ENCODE peak calls at places on chromosomes 7 and 10, in ten cellular contexts. J is stomach, E is suprapubic skin, P is prostate gland, U is sigmoid colon, L is SK-N-SH, V is transverse colon, W is esophagus muscularis mucosa, K is upper lobe of left lung, X is HCT116. R is an unnamed sample. For H3K4me1, the result is how much of the 10 kb centered on the place peaks cover.

GRCh38 chr10:132811891-132812481 is 26.0 kb upstream of the NKX6-2 start:
- DNase-seq in J (peak), E (no peak), P (no peak), U (peak), L (no peak), V (peak), W (no peak), K (no peak), X (no peak), R (no peak)

GRCh38 chr10:129418826-129419225 is 48.2 kb upstream of the MGMT start:
- DNase-seq in J (no peak), E (no peak), P (no peak), U (no peak), L (no peak), V (no peak), W (no peak), K (no peak), X (no peak), R (no peak)

GRCh38 chr7:81846398-81846797 is 76.6 kb upstream of the HGF start:
- DNase-seq in J (no peak), E (no peak), P (no peak), U (no peak), L (no peak), V (no peak), W (no peak), K (peak), X (no peak), R (no peak)

GRCh38 chr7:26404189-26404996 is 112.7 kb downstream of the SNX10 start:
- DNase-seq in J (no peak), E (no peak), P (no peak), U (no peak), L (no peak), V (no peak), W (no peak), K (no peak), X (no peak), R (no peak)

GRCh38 chr10:72261323-72262018 is 12.3 kb upstream of the DDIT4 start:
- DNase-seq in J (peak), E (no peak), P (no peak), U (no peak), L (peak), V (peak), W (no peak), K (no peak), X (no peak), R (no peak)

GRCh38 chr10:88725798-88726197 is 19.7 kb downstream of the LIPK start:
- DNase-seq in J (no peak), E (no peak), P (no peak), U (no peak), L (no peak), V (no peak), W (no peak), K (no peak), X (no peak), R (no peak)

GRCh38 chr7:124801330-124801895 is 35.8 kb upstream of the GPR37 start:
- DNase-seq in J (no peak), E (no peak), P (no peak), U (no peak), L (no peak), V (no peak), W (no peak), K (no peak), X (no peak), R (no peak)

GRCh38 chr10:114876602-114877300 is 55.2 kb downstream of the FHIP2A start:
- DNase-seq in J (peak), E (peak), P (peak), U (peak), L (peak), V (peak), W (no peak), K (peak), X (peak), R (peak)

GRCh38 chr7:5767066-5767465 is 14.4 kb downstream of the RNF216 start:
- DNase-seq in J (no peak), E (no peak), P (no peak), U (no peak), L (no peak), V (no peak), W (no peak), K (no peak), X (no peak), R (no peak)

GRCh38 chr7:25725483-25725882 is 426.5 kb upstream of the NFE2L3 start:
- DNase-seq in J (no peak), E (no peak), P (no peak), U (no peak), L (no peak), V (no peak), W (no peak), K (no peak), X (no peak), R (no peak)

GRCh38 chr10:43903451-43903850 is 254.8 kb upstream of the ZNF32 start:
- DNase-seq in J (no peak), E (no peak), P (no peak), U (no peak), L (no peak), V (no peak), W (peak), K (no peak), X (no peak), R (no peak)

GRCh38 chr10:122490786-122491680 is 29.7 kb downstream of the HTRA1 start:
- DNase-seq in J (no peak), E (no peak), P (peak), U (peak), L (no peak), V (peak), W (no peak), K (no peak), X (no peak), R (peak)

GRCh38 chr7:44977304-44977858 is 1.4 kb downstream of the MYO1G start:
- DNase-seq in J (no peak), E (no peak), P (no peak), U (no peak), L (no peak), V (no peak), W (no peak), K (peak), X (no peak), R (no peak)

GRCh38 chr10:182441-183201 is 47.4 kb downstream of the ZMYND11 start:
- DNase-seq in J (no peak), E (no peak), P (no peak), U (no peak), L (no peak), V (no peak), W (no peak), K (no peak), X (no peak), R (no peak)

GRCh38 chr10:26486304-26486703 is 48.2 kb downstream of the APBB1IP start:
- DNase-seq in J (no peak), E (no peak), P (no peak), U (no peak), L (no peak), V (no peak), W (peak), K (no peak), X (no peak), R (no peak)

GRCh38 chr7:44415510-44415909 is 74.9 kb downstream of the NUDCD3 start:
- DNase-seq in J (no peak), E (no peak), P (no peak), U (no peak), L (no peak), V (no peak), W (peak), K (no peak), X (no peak), R (no peak)

DNA sequence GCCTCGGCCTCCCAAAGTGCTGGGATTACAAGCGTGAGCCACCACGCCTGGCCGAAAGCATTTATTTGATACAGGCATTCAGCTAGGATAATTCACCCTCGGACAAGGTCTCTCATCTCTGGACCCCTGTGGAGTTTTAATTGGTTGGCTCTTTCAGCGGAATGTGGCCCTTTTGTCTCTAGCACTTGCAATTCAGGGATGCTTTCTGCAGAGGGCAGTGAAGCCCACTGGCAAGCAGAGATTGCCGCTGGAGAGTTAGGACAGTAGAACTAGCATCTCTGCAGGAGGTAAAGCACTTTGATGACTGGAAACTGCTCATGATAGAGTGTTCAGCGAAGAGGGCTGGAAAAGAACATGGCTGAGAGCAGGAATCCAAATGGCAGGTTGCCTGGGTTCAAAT is 62.0 kb downstream of the SUFU start:
- DNase-seq in J (no peak), E (no peak), P (no peak), U (no peak), L (no peak), V (no peak), W (no peak), K (no peak), X (no peak), R (no peak)
- TF ChIP-seq CTCF in J (no peak), E (no peak), P (no peak), U (no peak), L (no peak), V (no peak), W (no peak), K (no peak), X (peak), R (no peak)

GRCh38 chr10:101886521-101887312 is 43.1 kb upstream of the KCNIP2 start:
- DNase-seq in J (no peak), E (no peak), P (no peak), U (no peak), L (no peak), V (no peak), W (no peak), K (no peak), X (no peak), R (no peak)
- H3K4me1 ChIP-seq in J (under half), E (under half), P (under half), U (under half), L (under half), V (under half), W (under half), K (under half), X (under half), R (under half)

GRCh38 chr10:97574374-97575100 is 2.0 kb downstream of the ANKRD2 start:
- DNase-seq in J (peak), E (no peak), P (peak), U (no peak), L (peak), V (peak), W (no peak), K (peak), X (peak), R (peak)
- TF ChIP-seq POLR2AphosphoS5 in J (peak), E (no peak), P (peak), U (peak), L (peak), V (no peak), W (peak), K (peak), X (peak), R (peak)

DNA sequence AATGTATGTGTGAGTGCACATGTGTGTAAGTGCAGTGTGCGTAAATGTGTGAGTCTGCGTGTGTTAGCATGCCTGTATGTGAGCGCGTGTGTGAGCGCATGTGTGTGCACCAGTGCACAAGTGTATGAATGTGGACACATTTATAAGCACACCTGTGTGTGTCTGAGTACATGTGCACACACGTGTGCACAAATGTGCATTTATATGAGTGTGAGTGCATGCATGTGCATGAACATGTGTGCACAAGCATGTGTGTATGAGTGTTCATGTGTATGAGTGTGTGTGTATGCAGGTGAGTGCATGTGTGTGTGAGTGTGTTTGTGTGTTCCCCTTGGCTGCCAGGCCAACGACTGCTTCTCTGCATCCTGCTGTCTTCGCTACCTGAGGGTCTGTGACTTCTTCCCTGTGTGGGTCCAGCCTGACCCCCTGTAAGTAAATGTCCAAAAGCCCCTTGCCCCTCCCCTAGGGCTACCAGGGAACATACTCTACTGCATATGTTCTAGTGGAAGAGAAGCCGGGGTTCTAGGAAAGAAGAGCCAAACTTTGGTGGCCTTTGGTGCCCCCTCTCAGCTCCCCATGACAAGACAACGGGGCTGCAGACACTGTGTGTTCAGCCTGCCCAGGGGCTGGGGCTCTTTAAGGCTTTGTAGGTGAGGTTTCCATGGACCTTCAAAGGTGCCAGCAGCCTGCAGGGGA is 17.0 kb downstream of the GOLGA7B start:
- DNase-seq in J (no peak), E (no peak), P (no peak), U (no peak), L (no peak), V (no peak), W (no peak), K (no peak), X (no peak), R (no peak)
- TF ChIP-seq CTCF in J (no peak), E (no peak), P (no peak), U (no peak), L (no peak), V (no peak), W (no peak), K (no peak), X (no peak), R (no peak)

GRCh38 chr10:62043493-62043938 is 142.0 kb downstream of the ARID5B start:
- DNase-seq in J (no peak), E (no peak), P (no peak), U (no peak), L (no peak), V (no peak), W (no peak), K (no peak), X (no peak), R (no peak)
- H3K4me1 ChIP-seq in J (half or more), E (half or more), P (under half), U (half or more), L (under half), V (half or more), W (half or more), K (half or more), X (under half), R (under half)

DNA sequence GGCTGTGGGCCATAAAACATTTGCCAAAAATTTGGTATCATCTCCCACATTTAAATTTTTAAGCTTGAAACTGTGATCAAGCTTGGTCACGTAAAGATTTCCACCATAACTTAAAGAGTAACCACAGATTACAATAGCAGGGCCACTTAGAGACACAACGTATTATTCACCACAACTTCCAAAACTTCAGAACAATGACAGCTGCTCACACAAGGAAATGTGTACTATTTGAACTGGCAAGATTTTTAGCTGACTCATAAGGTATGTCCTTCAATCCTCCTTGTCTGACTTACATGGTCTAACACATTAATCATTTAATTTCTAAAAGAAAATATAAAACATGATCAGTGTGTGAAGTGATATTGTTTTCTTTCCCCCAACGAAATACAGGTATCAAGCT is 234.5 kb downstream of the PARD3 start:
- DNase-seq in J (no peak), E (no peak), P (no peak), U (no peak), L (no peak), V (no peak), W (no peak), K (no peak), X (no peak), R (no peak)
- TF ChIP-seq POLR2AphosphoS5 in J (no peak), E (no peak), P (peak), U (no peak), L (no peak), V (no peak), W (no peak), K (no peak), X (no peak), R (no peak)